ENCODE peak calls at places on chromosome 16, in ten cellular contexts. A, U, V, W, G, P, J, Q, S and N are unnamed samples.

GRCh38 chr16:74758801-74759200 is 15.8 kb downstream of the FA2H start:
- DNase-seq in A (no peak), J (no peak), S (no peak), Q (no peak), G (no peak), W (no peak), U (no peak), P (no peak), V (no peak), N (no peak)

GRCh38 chr16:69669577-69669976 is 56.8 kb downstream of the NQO1 start:
- DNase-seq in P (no peak), V (no peak), Q (no peak), A (no peak), S (no peak), J (no peak), G (no peak), U (no peak), W (no peak), N (no peak)

GRCh38 chr16:72938426-72939164 is 109.3 kb downstream of the ZFHX3 start:
- DNase-seq in P (no peak), J (peak), U (peak), V (no peak), W (no peak), G (no peak), Q (no peak), S (no peak), A (no peak), N (no peak)

GRCh38 chr16:66315210-66315825 is 51.2 kb upstream of the CDH5 start:
- DNase-seq in J (peak), Q (peak), W (peak), U (peak), A (peak), S (peak), P (peak), G (peak), V (peak), N (peak)

GRCh38 chr16:67443299-67443698 is 12.4 kb downstream of the HSD11B2 start:
- DNase-seq in P (no peak), V (no peak), S (no peak), W (no peak), G (no peak), A (no peak), J (no peak), U (no peak), Q (no peak), N (no peak)

GRCh38 chr16:66515543-66516171 is 34.3 kb downstream of the TK2 start:
- DNase-seq in Q (no peak), S (no peak), U (peak), P (no peak), V (no peak), G (no peak), J (peak), A (no peak), W (no peak), N (no peak)

GRCh38 chr16:66927012-66927436 is 1.7 kb upstream of the RRAD start:
- DNase-seq in Q (no peak), V (no peak), J (peak), P (no peak), G (no peak), A (no peak), W (no peak), U (peak), S (no peak), N (no peak)

GRCh38 chr16:78762222-78762621 is 662.8 kb downstream of the WWOX start:
- DNase-seq in A (no peak), S (no peak), P (no peak), J (no peak), W (no peak), Q (no peak), V (no peak), G (no peak), U (no peak), N (no peak)

GRCh38 chr16:27080870-27081269 is 14.1 kb downstream of the C16orf82 start:
- DNase-seq in V (no peak), A (no peak), W (peak), J (peak), P (no peak), S (no peak), Q (no peak), G (no peak), U (no peak), N (no peak)

GRCh38 chr16:85134794-85135153 is 22.5 kb upstream of the CIBAR2 start:
- DNase-seq in U (no peak), S (no peak), G (no peak), W (no peak), V (no peak), J (no peak), A (no peak), P (no peak), Q (no peak), N (no peak)

GRCh38 chr16:14958970-14959369 is 15.9 kb upstream of the PDXDC1 start:
- DNase-seq in G (no peak), S (no peak), P (no peak), Q (no peak), V (no peak), J (no peak), U (peak), W (no peak), A (no peak), N (peak)

GRCh38 chr16:78990309-78990701 is 610.2 kb downstream of the MAF start:
- DNase-seq in Q (no peak), P (no peak), A (no peak), V (no peak), G (peak), J (no peak), W (no peak), S (no peak), U (no peak), N (peak)

GRCh38 chr16:48441863-48442279 is 56.7 kb upstream of the SIAH1 start:
- DNase-seq in G (no peak), U (no peak), A (no peak), W (no peak), V (no peak), Q (no peak), J (peak), S (no peak), P (no peak), N (no peak)

GRCh38 chr16:73015612-73016487 is 32.1 kb downstream of the ZFHX3 start:
- DNase-seq in U (no peak), Q (no peak), W (peak), G (no peak), P (no peak), V (peak), J (peak), A (no peak), S (no peak), N (no peak)

GRCh38 chr16:57469046-57469445 is 6.6 kb downstream of the POLR2C start:
- DNase-seq in S (no peak), U (no peak), W (no peak), A (no peak), Q (no peak), G (no peak), P (no peak), V (no peak), J (no peak), N (no peak)

GRCh38 chr16:3004319-3004718 is 8.4 kb upstream of the CLDN9 start:
- DNase-seq in S (no peak), U (no peak), G (no peak), J (no peak), P (no peak), A (no peak), W (no peak), Q (no peak), V (no peak), N (no peak)

GRCh38 chr16:8026450-8026849 is 563.9 kb downstream of the TMEM114 start:
- DNase-seq in W (no peak), U (no peak), Q (no peak), S (no peak), P (no peak), V (no peak), J (no peak), G (no peak), A (no peak), N (no peak)